ENCODE peak calls at places on chromosomes 12 and 14, in seven cellular contexts. Z is H1, K is HepG2, V is T47D, X is HCT116, W is K562, S is GM12878. Y is an unnamed sample.
A peak's percentile ranks its signal among the peaks of the same experiment; 100 is the strongest.

GRCh38 chr12:32615441-32615840 is 63.7 kb upstream of the DNM1L start:
- DNase-seq in Z (no peak), K (no peak), V (no peak), X (no peak), W (no peak), S (no peak), Y (no peak)

GRCh38 chr12:32031109-32031508 is 71.9 kb downstream of the RESF1 start:
- DNase-seq in Z (no peak), K (no peak), V (no peak), X (no peak), W (peak; percentile 96), S (no peak), Y (no peak)

GRCh38 chr14:25116607-25117006 is 66.7 kb upstream of the STXBP6 start:
- DNase-seq in Z (no peak), K (no peak), V (no peak), X (no peak), W (no peak), S (no peak), Y (no peak)

GRCh38 chr12:6280053-6280469 is 30.4 kb upstream of the PLEKHG6 start:
- DNase-seq in Z (no peak), K (peak; percentile 93), V (peak; percentile 69), X (peak; percentile 85), W (peak; percentile 19), S (no peak), Y (no peak)

GRCh38 chr14:104804481-104805325 is 3.8 kb downstream of the ZBTB42 start:
- DNase-seq in Z (no peak), K (no peak), V (no peak), X (no peak), W (no peak), S (no peak), Y (peak; percentile 24)

GRCh38 chr12:84793558-84794367 is 118.8 kb downstream of the SLC6A15 start:
- DNase-seq in Z (no peak), K (no peak), V (no peak), X (no peak), W (no peak), S (no peak), Y (no peak)

GRCh38 chr12:98973395-98973794 is 328.3 kb downstream of the APAF1 start:
- DNase-seq in Z (no peak), K (no peak), V (peak; percentile 21), X (peak; percentile 37), W (no peak), S (no peak), Y (no peak)

GRCh38 chr14:94203473-94204210 is 29.5 kb downstream of the PPP4R4 start:
- DNase-seq in Z (no peak), K (no peak), V (no peak), X (no peak), W (no peak), S (no peak), Y (no peak)

GRCh38 chr12:118238888-118239287 is 103.0 kb downstream of the PEBP1 start:
- DNase-seq in Z (no peak), K (no peak), V (no peak), X (no peak), W (no peak), S (peak; percentile 43), Y (no peak)

GRCh38 chr12:108307006-108307405 is 32.1 kb downstream of the CMKLR1 start:
- DNase-seq in Z (no peak), K (no peak), V (no peak), X (no peak), W (no peak), S (no peak), Y (no peak)

GRCh38 chr14:94110552-94111181 is at the start of gene IFI27:
- DNase-seq in Z (no peak), K (no peak), V (peak; percentile 28), X (no peak), W (peak; percentile 70), S (no peak), Y (no peak)

GRCh38 chr14:35285991-35286564 is 6.1 kb upstream of the PSMA6 start:
- DNase-seq in Z (no peak), K (no peak), V (no peak), X (no peak), W (no peak), S (no peak), Y (no peak)

GRCh38 chr12:111443586-111443985 is 37.9 kb downstream of the SH2B3 start:
- DNase-seq in Z (no peak), K (no peak), V (no peak), X (no peak), W (no peak), S (no peak), Y (no peak)

GRCh38 chr14:72616294-72616693 is 277.6 kb downstream of the DPF3 start:
- DNase-seq in Z (peak; percentile 19), K (no peak), V (no peak), X (no peak), W (no peak), S (no peak), Y (no peak)

GRCh38 chr14:103522649-103523582 is at the start of gene CKB:
- DNase-seq in Z (peak; percentile 90), K (no peak), V (no peak), X (no peak), W (peak; percentile 82), S (no peak), Y (peak; percentile 95)

GRCh38 chr12:81381951-81382350 is 304.1 kb downstream of the ACSS3 start:
- DNase-seq in Z (no peak), K (peak; percentile 1), V (peak; percentile 90), X (no peak), W (no peak), S (no peak), Y (no peak)

GRCh38 chr12:100555722-100556121 is 17.8 kb upstream of the GAS2L3 start:
- DNase-seq in Z (no peak), K (peak; percentile 72), V (no peak), X (no peak), W (no peak), S (no peak), Y (no peak)

GRCh38 chr12:75784591-75784990 is 247.0 kb downstream of the PHLDA1 start:
- DNase-seq in Z (no peak), K (peak; percentile 73), V (peak; percentile 96), X (no peak), W (no peak), S (no peak), Y (peak; percentile 72)

GRCh38 chr14:74658535-74659130 is 46.6 kb upstream of the LTBP2 start:
- DNase-seq in Z (no peak), K (no peak), V (no peak), X (no peak), W (no peak), S (no peak), Y (no peak)

DNA sequence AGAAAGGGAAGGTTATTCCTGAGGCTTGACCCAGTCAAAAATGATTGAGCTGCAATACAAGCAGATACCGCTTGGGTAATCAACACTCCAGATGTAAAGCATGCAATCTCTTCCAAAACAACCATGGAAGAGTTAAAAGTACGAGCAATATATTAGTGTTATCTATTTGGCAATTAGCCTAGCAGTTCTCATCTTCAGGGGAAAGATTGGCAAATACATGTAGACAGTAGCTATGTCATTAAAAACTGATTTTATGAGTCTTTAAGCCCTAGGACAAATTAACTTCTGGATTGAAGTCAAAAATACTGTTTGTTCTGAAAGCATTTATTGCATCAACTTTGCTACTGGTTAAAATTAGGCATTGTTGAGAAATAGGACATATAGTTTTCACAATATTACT is 9.3 kb upstream of the GYS2 start:
- DNase-seq in Z (no peak), K (no peak), V (no peak), X (no peak), W (no peak), S (no peak), Y (peak; percentile 37)
- TF ChIP-seq JUND in Z (no peak), K (no peak), V (no peak), X (no peak), W (no peak), S (no peak), Y (no peak)

DNA sequence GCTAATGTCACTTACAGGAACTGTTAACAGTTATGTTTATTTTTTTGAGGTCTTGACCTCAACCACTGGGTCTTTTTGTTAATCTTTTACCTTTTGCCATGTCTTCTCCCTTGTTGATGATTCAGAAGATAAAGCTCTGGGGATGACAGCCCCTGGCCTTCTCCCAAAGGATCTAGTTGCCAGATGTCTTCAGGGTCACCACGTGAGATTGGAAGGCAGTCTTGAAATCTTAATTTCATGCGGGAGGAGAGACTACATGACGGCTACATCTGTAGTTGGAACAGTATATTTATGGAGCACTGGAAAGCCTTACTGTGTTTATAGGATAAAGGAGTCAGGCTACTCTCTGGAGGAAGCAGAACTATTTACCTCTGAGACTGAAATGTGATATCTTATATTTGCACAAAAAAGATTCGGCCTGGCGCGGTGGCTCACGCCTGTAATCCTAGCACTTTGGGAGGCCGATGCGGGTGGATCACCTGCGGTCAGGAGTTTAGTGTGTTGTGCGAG is 5.6 kb downstream of the MLEC start:
- DNase-seq in Z (no peak), K (peak; percentile 70), V (no peak), X (no peak), W (no peak), S (no peak), Y (no peak)
- TF ChIP-seq JUND in Z (no peak), K (no peak), V (no peak), X (no peak), W (no peak), S (no peak), Y (no peak)

GRCh38 chr12:104536841-104537240 is 80.1 kb downstream of the CHST11 start:
- DNase-seq in Z (no peak), K (no peak), V (no peak), X (no peak), W (no peak), S (no peak), Y (no peak)
- TF ChIP-seq JUND in Z (no peak), K (no peak), V (no peak), X (no peak), W (no peak), S (no peak), Y (no peak)

GRCh38 chr12:88884600-88884999 is 304.3 kb upstream of the KITLG start:
- DNase-seq in Z (no peak), K (no peak), V (no peak), X (no peak), W (no peak), S (peak; percentile 23), Y (no peak)
- TF ChIP-seq JUND in Z (no peak), K (no peak), V (no peak), X (no peak), W (no peak), S (no peak), Y (no peak)

GRCh38 chr12:28851781-28852180 is 297.3 kb upstream of the FAR2 start:
- DNase-seq in Z (no peak), K (no peak), V (no peak), X (no peak), W (no peak), S (no peak), Y (no peak)

GRCh38 chr12:28857327-28857726 is 291.8 kb upstream of the FAR2 start:
- DNase-seq in Z (no peak), K (no peak), V (no peak), X (no peak), W (no peak), S (no peak), Y (no peak)

DNA sequence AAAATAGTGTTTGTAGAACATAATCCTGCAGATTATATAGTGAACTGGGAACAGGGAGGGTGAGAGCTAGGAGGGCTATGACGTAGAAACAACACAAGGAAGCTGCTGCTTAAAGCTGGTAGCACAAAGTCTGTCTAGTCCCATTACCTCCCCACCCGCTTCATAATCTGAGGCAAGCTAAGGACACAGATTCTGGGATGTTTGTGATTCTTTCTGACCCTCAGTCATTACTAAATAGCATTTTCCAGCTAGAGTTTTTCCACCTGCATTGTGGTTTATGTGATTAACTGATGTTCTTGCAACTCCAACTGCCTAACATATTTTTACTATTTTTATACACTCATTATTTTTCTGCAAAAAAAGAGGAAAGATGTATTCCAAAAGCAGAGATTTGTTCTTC is 293.3 kb upstream of the FAR2 start:
- DNase-seq in Z (no peak), K (no peak), V (no peak), X (no peak), W (no peak), S (no peak), Y (no peak)
- TF ChIP-seq JUND in Z (no peak), K (no peak), V (no peak), X (no peak), W (no peak), S (no peak), Y (no peak)